ENCODE peak calls at places on chromosomes 5 and 9, in five cellular contexts. F is PC-3, C is MM.1S, S is HepG2, A is DND-41. X is an unnamed sample.

GRCh38 chr5:38913714-38914113 is 67.9 kb downstream of the OSMR start:
- DNase-seq in F (no peak), C (no peak), S (no peak), A (no peak), X (no peak)

GRCh38 chr5:151298465-151298864 is 5.1 kb downstream of the SLC36A3 start:
- DNase-seq in F (no peak), C (no peak), S (no peak), A (no peak), X (no peak)

GRCh38 chr5:178787889-178788288 is 57.4 kb upstream of the ZNF354A start:
- DNase-seq in F (no peak), C (no peak), S (no peak), A (no peak), X (no peak)

GRCh38 chr9:18720691-18721090 is 246.7 kb downstream of the ADAMTSL1 start:
- DNase-seq in F (peak; percentile 19), C (no peak), S (no peak), A (no peak), X (no peak)

GRCh38 chr9:96420468-96421219 is 2.5 kb upstream of the ZNF367 start:
- DNase-seq in F (peak; percentile 95), C (peak; percentile 15), S (peak; percentile 97), A (no peak), X (peak; percentile 28)

GRCh38 chr5:176776141-176776865 is 34.1 kb upstream of the UNC5A start:
- DNase-seq in F (no peak), C (no peak), S (no peak), A (no peak), X (peak; percentile 12)

GRCh38 chr5:110663525-110663924 is 62.9 kb downstream of the TMEM232 start:
- DNase-seq in F (no peak), C (peak; percentile 14), S (no peak), A (no peak), X (no peak)

GRCh38 chr5:158139161-158139560 is 280.2 kb upstream of the CLINT1 start:
- DNase-seq in F (peak; percentile 67), C (no peak), S (no peak), A (no peak), X (no peak)

GRCh38 chr9:128047231-128047630 is 19.9 kb downstream of the NAIF1 start:
- DNase-seq in F (no peak), C (no peak), S (no peak), A (no peak), X (no peak)

GRCh38 chr9:106718996-106719395 is 144.0 kb upstream of the ZNF462 start:
- DNase-seq in F (peak; percentile 40), C (no peak), S (no peak), A (no peak), X (no peak)

GRCh38 chr5:154755361-154756202 is at the start of gene LARP1:
- DNase-seq in F (no peak), C (peak; percentile 39), S (no peak), A (no peak), X (peak; percentile 40)

GRCh38 chr9:17807670-17808282 is 228.9 kb downstream of the SH3GL2 start:
- DNase-seq in F (no peak), C (no peak), S (peak; percentile 23), A (no peak), X (peak; percentile 66)

GRCh38 chr9:91867740-91868139 is 82.3 kb downstream of the ROR2 start:
- DNase-seq in F (no peak), C (no peak), S (no peak), A (no peak), X (no peak)

GRCh38 chr5:150070277-150070638 is 16.1 kb downstream of the CSF1R start:
- DNase-seq in F (no peak), C (no peak), S (peak; percentile 21), A (no peak), X (no peak)

GRCh38 chr9:138050472-138051330 is 173.1 kb downstream of the CACNA1B start:
- DNase-seq in F (no peak), C (no peak), S (no peak), A (no peak), X (no peak)

GRCh38 chr5:179804599-179804947 is 2.1 kb downstream of the MGAT4B start:
- DNase-seq in F (no peak), C (no peak), S (no peak), A (no peak), X (no peak)

GRCh38 chr9:128072144-128073021 is 4.4 kb downstream of the SLC25A25 start:
- DNase-seq in F (peak; percentile 84), C (peak; percentile 74), S (no peak), A (peak; percentile 54), X (peak; percentile 95)

GRCh38 chr9:104746798-104747197 is 685 bp upstream of the NIPSNAP3A start:
- DNase-seq in F (no peak), C (no peak), S (no peak), A (no peak), X (no peak)
- H3K9ac ChIP-seq in F (peak overlapping the region; percentile 90), C (peak overlapping the region; percentile 76), S (peak overlapping the region; percentile 71), A (peak overlapping the region; percentile 80), X (peak overlapping the region; percentile 80)

GRCh38 chr5:135266975-135267374 is 132.1 kb downstream of the MACROH2A1 start:
- DNase-seq in F (no peak), C (no peak), S (no peak), A (no peak), X (no peak)

GRCh38 chr5:135271533-135272310 is 127.3 kb downstream of the MACROH2A1 start:
- DNase-seq in F (no peak), C (no peak), S (peak; percentile 29), A (no peak), X (no peak)

GRCh38 chr5:135269224-135269623 is 129.8 kb downstream of the MACROH2A1 start:
- DNase-seq in F (no peak), C (no peak), S (no peak), A (no peak), X (no peak)

GRCh38 chr5:135272311-135272805 is 126.7 kb downstream of the MACROH2A1 start:
- DNase-seq in F (no peak), C (no peak), S (no peak), A (no peak), X (no peak)

DNA sequence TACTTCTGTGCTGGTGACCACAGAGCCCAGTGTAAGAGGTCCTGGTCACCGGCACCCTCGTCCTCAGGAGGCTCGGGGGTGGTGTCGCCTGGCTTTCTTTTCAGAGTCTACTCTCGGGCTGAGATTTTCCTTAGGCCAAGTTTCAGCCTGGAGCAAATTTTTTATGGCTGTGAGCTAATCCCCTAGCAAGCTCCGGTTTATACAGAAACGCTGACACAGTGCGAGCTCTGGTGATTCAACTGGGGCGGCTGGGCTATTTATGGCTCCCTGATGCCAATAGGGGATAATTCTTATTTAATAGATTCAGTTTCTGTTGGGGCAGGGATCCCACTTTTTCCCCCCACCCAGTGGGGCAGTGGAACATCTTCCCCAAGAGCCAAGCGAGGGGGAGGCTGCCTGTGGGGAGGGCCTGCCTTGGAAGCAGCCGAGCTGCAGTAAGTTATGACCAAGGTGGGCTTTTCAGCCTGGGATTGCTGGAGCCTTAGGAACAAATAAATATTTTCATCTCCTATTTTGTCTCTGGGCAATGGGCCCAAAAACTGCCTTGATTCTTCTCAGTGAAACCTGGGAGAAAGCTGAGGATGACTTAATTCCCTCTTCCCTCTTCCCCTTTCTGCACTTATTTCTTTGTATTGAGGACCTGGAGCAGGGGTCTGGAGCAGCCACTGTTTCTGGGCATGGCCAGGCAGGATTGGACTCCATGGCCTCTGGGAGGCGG is 129.0 kb downstream of the MACROH2A1 start:
- DNase-seq in F (peak; percentile 58), C (no peak), S (no peak), A (no peak), X (no peak)
- H3K9ac ChIP-seq in F (peak overlapping the region; percentile 32), C (no peak overlapping the region), S (no peak overlapping the region), A (no peak overlapping the region), X (peak overlapping the region; percentile 10)

GRCh38 chr9:129458663-129459549 is 162.0 kb downstream of the C9orf50 start:
- DNase-seq in F (no peak), C (no peak), S (no peak), A (peak; percentile 20), X (peak; percentile 52)
- H3K9ac ChIP-seq in F (no peak overlapping the region), C (peak overlapping the region; percentile 23), S (peak overlapping the region; percentile 57), A (no peak overlapping the region), X (peak overlapping the region; percentile 56)

GRCh38 chr5:92544042-92544441 is 1037.0 kb downstream of the NR2F1-AS1 start:
- DNase-seq in F (no peak), C (no peak), S (no peak), A (no peak), X (no peak)
- H3K9ac ChIP-seq in F (no peak overlapping the region), C (no peak overlapping the region), S (no peak overlapping the region), A (no peak overlapping the region), X (no peak overlapping the region)

GRCh38 chr9:133958756-133959155 is 33.4 kb downstream of the VAV2 start:
- DNase-seq in F (no peak), C (no peak), S (no peak), A (no peak), X (no peak)
- H3K9ac ChIP-seq in F (no peak overlapping the region), C (no peak overlapping the region), S (no peak overlapping the region), A (no peak overlapping the region), X (no peak overlapping the region)

GRCh38 chr9:71920456-71921189 is 9.2 kb downstream of the C9orf85 start:
- DNase-seq in F (no peak), C (peak; percentile 90), S (no peak), A (no peak), X (no peak)
- H3K9ac ChIP-seq in F (no peak overlapping the region), C (peak overlapping the region; percentile 38), S (no peak overlapping the region), A (no peak overlapping the region), X (no peak overlapping the region)

DNA sequence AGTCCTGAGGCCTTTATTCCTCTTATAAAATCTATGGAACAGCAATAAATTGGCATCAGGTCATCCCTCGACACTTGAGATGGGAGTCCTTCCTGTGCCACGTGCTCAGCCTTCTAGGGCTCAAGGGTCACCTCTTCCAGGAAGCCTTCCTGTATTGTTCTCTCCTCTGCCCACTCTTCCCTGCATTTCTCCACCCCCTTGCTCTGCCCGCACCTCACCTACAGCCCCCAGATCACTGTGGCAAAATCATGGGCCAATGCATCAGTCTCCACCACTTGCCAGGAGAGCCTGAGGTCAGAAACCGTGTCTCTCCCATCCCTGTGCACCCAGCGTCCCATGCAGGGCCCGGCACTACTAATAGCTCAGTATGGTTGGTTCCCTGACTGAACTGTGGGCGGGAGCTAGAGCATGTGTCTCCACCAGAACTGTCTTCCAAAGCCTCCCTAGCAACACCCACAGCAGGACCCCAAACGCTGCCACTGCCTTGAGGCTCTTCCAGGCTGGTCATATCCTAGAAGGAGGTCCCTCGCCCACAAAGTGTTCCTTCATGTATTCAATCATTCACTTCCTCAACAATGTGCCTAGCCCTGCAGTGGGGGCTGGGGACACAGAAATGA is 13.5 kb downstream of the DUSP1 start:
- DNase-seq in F (no peak), C (no peak), S (no peak), A (no peak), X (no peak)
- H3K9ac ChIP-seq in F (no peak overlapping the region), C (no peak overlapping the region), S (no peak overlapping the region), A (no peak overlapping the region), X (peak overlapping the region; percentile 34)

X was measured in colonic mucosa.